ENCODE peak calls at places on chromosomes 6 and 20, in nine cellular contexts. One of them, this sample, is unnamed.

GRCh38 chr6:145087034-145087433 is 648.3 kb downstream of the EPM2A start:
- DNase-seq in esophagus muscularis mucosa: no peak
- DNase-seq in ovary: no peak
- DNase-seq in uterus: no peak
- DNase-seq in adrenal gland: no peak
- DNase-seq in cardiac muscle cell: no peak
- DNase-seq in brain microvascular endothelial cell: peak
- DNase-seq in CD8-positive, alpha-beta memory T cell: no peak
- DNase-seq in thyroid gland: no peak
- DNase-seq in this sample: no peak

GRCh38 chr6:128532827-128533226 is 12.4 kb upstream of the PTPRK start:
- DNase-seq in esophagus muscularis mucosa: no peak
- DNase-seq in ovary: no peak
- DNase-seq in uterus: no peak
- DNase-seq in adrenal gland: no peak
- DNase-seq in cardiac muscle cell: no peak
- DNase-seq in brain microvascular endothelial cell: no peak
- DNase-seq in CD8-positive, alpha-beta memory T cell: no peak
- DNase-seq in thyroid gland: no peak
- DNase-seq in this sample: no peak

GRCh38 chr6:12420626-12421025 is 130.5 kb downstream of the EDN1 start:
- DNase-seq in esophagus muscularis mucosa: no peak
- DNase-seq in ovary: no peak
- DNase-seq in uterus: no peak
- DNase-seq in adrenal gland: no peak
- DNase-seq in cardiac muscle cell: no peak
- DNase-seq in brain microvascular endothelial cell: no peak
- DNase-seq in CD8-positive, alpha-beta memory T cell: no peak
- DNase-seq in thyroid gland: no peak
- DNase-seq in this sample: no peak

GRCh38 chr6:75230484-75231325 is 12.9 kb downstream of the COX7A2 start:
- DNase-seq in esophagus muscularis mucosa: no peak
- DNase-seq in ovary: no peak
- DNase-seq in uterus: no peak
- DNase-seq in adrenal gland: no peak
- DNase-seq in cardiac muscle cell: peak
- DNase-seq in brain microvascular endothelial cell: peak
- DNase-seq in CD8-positive, alpha-beta memory T cell: no peak
- DNase-seq in thyroid gland: peak
- DNase-seq in this sample: no peak

GRCh38 chr6:20833881-20834515 is 299.7 kb downstream of the CDKAL1 start:
- DNase-seq in esophagus muscularis mucosa: no peak
- DNase-seq in ovary: no peak
- DNase-seq in uterus: no peak
- DNase-seq in adrenal gland: no peak
- DNase-seq in cardiac muscle cell: no peak
- DNase-seq in brain microvascular endothelial cell: no peak
- DNase-seq in CD8-positive, alpha-beta memory T cell: no peak
- DNase-seq in thyroid gland: no peak
- DNase-seq in this sample: no peak

GRCh38 chr20:60695223-60695622 is 556.8 kb upstream of the CDH4 start:
- DNase-seq in esophagus muscularis mucosa: no peak
- DNase-seq in ovary: no peak
- DNase-seq in uterus: no peak
- DNase-seq in adrenal gland: no peak
- DNase-seq in cardiac muscle cell: no peak
- DNase-seq in brain microvascular endothelial cell: peak
- DNase-seq in CD8-positive, alpha-beta memory T cell: no peak
- DNase-seq in thyroid gland: no peak
- DNase-seq in this sample: peak

GRCh38 chr6:154503576-154504501 is 6.6 kb downstream of the CNKSR3 start:
- DNase-seq in esophagus muscularis mucosa: no peak
- DNase-seq in ovary: no peak
- DNase-seq in uterus: no peak
- DNase-seq in adrenal gland: no peak
- DNase-seq in cardiac muscle cell: no peak
- DNase-seq in brain microvascular endothelial cell: no peak
- DNase-seq in CD8-positive, alpha-beta memory T cell: no peak
- DNase-seq in thyroid gland: no peak
- DNase-seq in this sample: no peak

GRCh38 chr6:25010917-25011625 is 75.3 kb upstream of the RIPOR2 start:
- DNase-seq in esophagus muscularis mucosa: no peak
- DNase-seq in ovary: no peak
- DNase-seq in uterus: no peak
- DNase-seq in adrenal gland: no peak
- DNase-seq in cardiac muscle cell: no peak
- DNase-seq in brain microvascular endothelial cell: peak
- DNase-seq in CD8-positive, alpha-beta memory T cell: no peak
- DNase-seq in thyroid gland: no peak
- DNase-seq in this sample: no peak

GRCh38 chr6:52317841-52318581 is 33.5 kb upstream of the MCM3 start:
- DNase-seq in esophagus muscularis mucosa: no peak
- DNase-seq in ovary: no peak
- DNase-seq in uterus: no peak
- DNase-seq in adrenal gland: no peak
- DNase-seq in cardiac muscle cell: no peak
- DNase-seq in brain microvascular endothelial cell: peak
- DNase-seq in CD8-positive, alpha-beta memory T cell: no peak
- DNase-seq in thyroid gland: no peak
- DNase-seq in this sample: no peak

GRCh38 chr20:61733891-61734732 is 331.6 kb downstream of the TAF4 start:
- DNase-seq in esophagus muscularis mucosa: no peak
- DNase-seq in ovary: no peak
- DNase-seq in uterus: no peak
- DNase-seq in adrenal gland: no peak
- DNase-seq in cardiac muscle cell: no peak
- DNase-seq in brain microvascular endothelial cell: no peak
- DNase-seq in CD8-positive, alpha-beta memory T cell: no peak
- DNase-seq in thyroid gland: no peak
- DNase-seq in this sample: no peak

GRCh38 chr6:163335671-163336545 is 78.6 kb upstream of the QKI start:
- DNase-seq in esophagus muscularis mucosa: no peak
- DNase-seq in ovary: peak
- DNase-seq in uterus: peak
- DNase-seq in adrenal gland: peak
- DNase-seq in cardiac muscle cell: peak
- DNase-seq in brain microvascular endothelial cell: peak
- DNase-seq in CD8-positive, alpha-beta memory T cell: no peak
- DNase-seq in thyroid gland: peak
- DNase-seq in this sample: no peak

DNA sequence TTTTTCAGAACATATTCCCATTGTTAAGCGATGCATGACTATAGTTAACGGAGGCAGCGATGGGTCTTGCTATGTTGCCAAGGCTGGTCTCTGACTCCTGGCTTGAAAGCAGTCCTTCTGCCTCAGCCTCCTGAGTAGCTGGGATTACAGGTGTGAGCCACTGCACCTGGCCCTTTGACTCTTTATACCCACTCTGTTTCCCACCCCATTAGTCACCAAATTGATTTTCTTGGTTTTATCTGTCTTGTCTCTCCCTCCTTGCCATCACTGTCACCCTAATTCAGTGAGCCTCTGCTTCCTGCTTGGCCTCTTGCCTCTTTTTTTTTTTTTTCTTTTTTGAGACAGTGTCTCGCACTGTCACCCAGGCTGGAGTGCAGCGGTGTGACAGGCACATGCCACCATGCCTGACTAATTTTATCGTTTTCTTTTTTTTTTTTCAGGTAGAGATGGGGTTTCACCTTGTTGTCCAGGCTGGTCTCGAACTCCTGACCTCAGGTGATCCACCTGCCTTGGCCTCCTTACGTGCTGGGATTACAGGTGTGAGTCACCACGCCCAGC is 31.3 kb downstream of the ZFAND3 start:
- DNase-seq in esophagus muscularis mucosa: no peak
- DNase-seq in ovary: no peak
- DNase-seq in uterus: no peak
- DNase-seq in adrenal gland: no peak
- DNase-seq in cardiac muscle cell: no peak
- DNase-seq in brain microvascular endothelial cell: no peak
- DNase-seq in CD8-positive, alpha-beta memory T cell: no peak
- DNase-seq in thyroid gland: no peak
- DNase-seq in this sample: no peak
- H3K27ac ChIP-seq in esophagus muscularis mucosa: no peak
- H3K27ac ChIP-seq in ovary: no peak
- H3K27ac ChIP-seq in uterus: no peak
- H3K27ac ChIP-seq in adrenal gland: no peak
- H3K27ac ChIP-seq in cardiac muscle cell: no peak
- H3K27ac ChIP-seq in brain microvascular endothelial cell: no peak
- H3K27ac ChIP-seq in CD8-positive, alpha-beta memory T cell: no peak
- H3K27ac ChIP-seq in thyroid gland: no peak
- H3K27ac ChIP-seq in this sample: no peak

GRCh38 chr20:24506146-24506545 is 36.7 kb downstream of the SYNDIG1 start:
- DNase-seq in esophagus muscularis mucosa: no peak
- DNase-seq in ovary: no peak
- DNase-seq in uterus: no peak
- DNase-seq in adrenal gland: no peak
- DNase-seq in cardiac muscle cell: no peak
- DNase-seq in brain microvascular endothelial cell: no peak
- DNase-seq in CD8-positive, alpha-beta memory T cell: no peak
- DNase-seq in thyroid gland: no peak
- DNase-seq in this sample: no peak
- H3K27ac ChIP-seq in esophagus muscularis mucosa: no peak
- H3K27ac ChIP-seq in ovary: no peak
- H3K27ac ChIP-seq in uterus: no peak
- H3K27ac ChIP-seq in adrenal gland: no peak
- H3K27ac ChIP-seq in cardiac muscle cell: no peak
- H3K27ac ChIP-seq in brain microvascular endothelial cell: no peak
- H3K27ac ChIP-seq in CD8-positive, alpha-beta memory T cell: no peak
- H3K27ac ChIP-seq in thyroid gland: no peak
- H3K27ac ChIP-seq in this sample: no peak

DNA sequence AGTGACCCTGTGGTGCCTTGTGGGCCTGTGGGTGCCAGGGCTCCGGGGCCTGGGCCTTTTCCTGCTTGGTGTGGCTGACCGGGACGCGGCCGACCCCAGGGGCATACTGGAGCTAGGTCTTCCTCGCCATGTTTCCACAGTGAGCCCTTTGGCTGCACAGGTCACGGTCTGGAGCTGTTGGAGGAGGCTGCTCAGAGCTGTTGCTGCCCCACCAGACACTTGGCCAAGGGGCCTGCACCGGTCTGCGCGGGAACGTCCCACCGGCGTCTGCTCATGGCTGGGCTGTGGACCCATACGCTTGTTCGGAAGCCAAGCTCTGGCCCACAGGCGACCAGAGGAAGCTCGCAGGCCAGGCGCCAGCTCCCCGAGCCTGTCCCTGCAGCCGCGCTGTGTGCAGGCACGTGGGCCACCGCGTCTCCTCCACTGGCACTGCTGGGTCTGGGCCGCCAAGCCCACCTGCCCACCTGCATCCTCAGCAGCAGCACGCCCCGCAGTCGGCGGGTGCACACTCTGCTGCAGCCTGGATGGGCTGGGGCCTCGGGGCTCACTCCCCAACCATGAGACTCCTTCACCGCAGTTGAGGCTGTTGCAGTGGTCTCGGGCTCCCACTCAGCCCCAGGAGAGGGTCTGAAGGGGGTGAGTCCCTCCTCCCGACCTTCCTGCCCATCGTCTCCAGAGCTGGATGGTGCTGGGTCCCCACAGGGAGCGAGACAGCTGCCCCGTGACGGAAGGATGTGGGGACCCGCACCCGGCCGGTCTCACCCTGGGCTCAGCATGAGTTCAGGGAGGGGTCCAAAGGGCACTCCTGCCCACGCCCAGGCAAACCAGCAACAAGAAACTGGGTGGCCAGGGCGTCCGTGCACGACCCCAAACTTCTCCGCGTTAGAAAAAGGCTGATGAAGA is 15.5 kb upstream of the TCFL5 start:
- DNase-seq in esophagus muscularis mucosa: no peak
- DNase-seq in ovary: peak
- DNase-seq in uterus: peak
- DNase-seq in adrenal gland: peak
- DNase-seq in cardiac muscle cell: no peak
- DNase-seq in brain microvascular endothelial cell: peak
- DNase-seq in CD8-positive, alpha-beta memory T cell: no peak
- DNase-seq in thyroid gland: peak
- DNase-seq in this sample: no peak
- H3K27ac ChIP-seq in esophagus muscularis mucosa: peak
- H3K27ac ChIP-seq in ovary: peak
- H3K27ac ChIP-seq in uterus: peak
- H3K27ac ChIP-seq in adrenal gland: peak
- H3K27ac ChIP-seq in cardiac muscle cell: no peak
- H3K27ac ChIP-seq in brain microvascular endothelial cell: no peak
- H3K27ac ChIP-seq in CD8-positive, alpha-beta memory T cell: no peak
- H3K27ac ChIP-seq in thyroid gland: peak
- H3K27ac ChIP-seq in this sample: no peak

DNA sequence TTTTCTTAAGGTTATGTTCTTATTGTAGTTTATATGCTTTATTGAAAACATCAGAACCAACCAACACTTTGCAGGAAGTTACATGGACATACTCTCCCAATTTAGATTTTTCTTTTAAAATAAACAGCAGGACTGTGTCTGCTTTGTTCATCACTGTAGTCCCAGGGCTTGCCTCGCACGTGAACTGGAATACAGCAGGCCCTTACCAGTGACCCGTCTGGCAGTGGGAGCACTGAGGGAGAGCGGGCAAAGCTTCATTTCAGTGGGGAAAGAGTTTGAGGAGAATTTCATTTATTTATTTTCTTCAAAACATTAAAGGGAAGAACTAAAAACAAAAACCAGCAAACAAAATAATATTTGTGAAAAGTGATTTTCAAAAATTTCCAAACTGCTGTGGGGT is 230.8 kb downstream of the PAX1 start:
- DNase-seq in esophagus muscularis mucosa: no peak
- DNase-seq in ovary: no peak
- DNase-seq in uterus: no peak
- DNase-seq in adrenal gland: no peak
- DNase-seq in cardiac muscle cell: no peak
- DNase-seq in brain microvascular endothelial cell: no peak
- DNase-seq in CD8-positive, alpha-beta memory T cell: no peak
- DNase-seq in thyroid gland: no peak
- DNase-seq in this sample: no peak
- H3K27ac ChIP-seq in esophagus muscularis mucosa: no peak
- H3K27ac ChIP-seq in ovary: no peak
- H3K27ac ChIP-seq in uterus: no peak
- H3K27ac ChIP-seq in adrenal gland: no peak
- H3K27ac ChIP-seq in cardiac muscle cell: no peak
- H3K27ac ChIP-seq in brain microvascular endothelial cell: no peak
- H3K27ac ChIP-seq in CD8-positive, alpha-beta memory T cell: no peak
- H3K27ac ChIP-seq in thyroid gland: no peak
- H3K27ac ChIP-seq in this sample: no peak